ENCODE peak calls at places on chromosomes 6 and 20, in seven cellular contexts. Z is testis, D is PC-9, R is body of pancreas, B is H1, T is heart right ventricle, E is heart left ventricle. N is an unnamed sample. For H3K4me1, the result is how much of the 10 kb centered on the place peaks cover.

GRCh38 chr6:139965393-139965792 is 590.9 kb upstream of the CITED2 start:
- DNase-seq in D (no peak), E (no peak), B (no peak), R (no peak), Z (peak), T (no peak), N (no peak)

GRCh38 chr20:53574819-53575218 is 18.8 kb downstream of the ZNF217 start:
- DNase-seq in T (no peak), Z (no peak), R (no peak), B (no peak), E (no peak), D (no peak), N (peak)

GRCh38 chr6:150256618-150257272 is 112.1 kb upstream of the IYD start:
- DNase-seq in E (no peak), R (no peak), Z (no peak), T (no peak), D (peak), B (no peak), N (no peak)

GRCh38 chr6:35713426-35713825 is 23.4 kb upstream of the ARMC12 start:
- DNase-seq in D (no peak), T (no peak), E (no peak), Z (no peak), B (no peak), R (no peak), N (no peak)

GRCh38 chr6:35094183-35094582 is 47.0 kb downstream of the TCP11 start:
- DNase-seq in E (no peak), B (no peak), Z (no peak), D (no peak), T (no peak), R (no peak), N (no peak)

GRCh38 chr20:52794853-52795252 is 177.3 kb upstream of the TSHZ2 start:
- DNase-seq in T (no peak), E (no peak), D (no peak), B (no peak), Z (no peak), R (no peak), N (no peak)

GRCh38 chr6:144581807-144582537 is 296.8 kb downstream of the UTRN start:
- DNase-seq in D (no peak), Z (peak), T (no peak), B (no peak), R (no peak), E (no peak), N (no peak)

GRCh38 chr6:13463327-13463717 is 24.1 kb downstream of the GFOD1 start:
- DNase-seq in R (no peak), E (no peak), Z (no peak), B (no peak), T (no peak), D (no peak), N (no peak)

GRCh38 chr6:74871757-74872156 is 334.1 kb downstream of the COL12A1 start:
- DNase-seq in T (no peak), D (no peak), Z (no peak), B (no peak), E (no peak), R (no peak), N (no peak)

GRCh38 chr6:24991748-24992467 is 56.1 kb upstream of the RIPOR2 start:
- DNase-seq in Z (peak), E (no peak), B (no peak), R (peak), T (peak), D (no peak), N (no peak)

GRCh38 chr6:39880521-39881048 is 53.7 kb downstream of the MOCS1 start:
- DNase-seq in D (no peak), R (no peak), T (no peak), Z (no peak), B (no peak), E (no peak), N (no peak)

GRCh38 chr20:4234128-4234527 is 218.8 kb upstream of the RNF24 start:
- DNase-seq in T (no peak), R (peak), D (no peak), B (no peak), Z (peak), E (no peak), N (no peak)

GRCh38 chr6:146593978-146594377 is 4.8 kb upstream of the ADGB start:
- DNase-seq in D (no peak), B (no peak), T (no peak), Z (no peak), E (no peak), R (no peak), N (no peak)

GRCh38 chr20:41017448-41018042 is 11.1 kb upstream of the TOP1 start:
- DNase-seq in E (no peak), R (no peak), T (no peak), D (peak), Z (no peak), B (no peak), N (no peak)

GRCh38 chr6:100472674-100473073 is 8.0 kb upstream of the SIM1 start:
- DNase-seq in E (no peak), T (no peak), D (peak), Z (no peak), R (no peak), B (no peak), N (no peak)

GRCh38 chr6:12516070-12516469 is 200.5 kb upstream of the PHACTR1 start:
- DNase-seq in T (no peak), B (no peak), R (no peak), D (no peak), Z (peak), E (no peak), N (no peak)

GRCh38 chr20:18831830-18832229 is 18.2 kb downstream of the SCP2D1 start:
- DNase-seq in B (no peak), Z (no peak), T (no peak), D (no peak), R (no peak), E (no peak), N (no peak)

GRCh38 chr6:2958802-2959201 is 12.6 kb downstream of the SERPINB6 start:
- DNase-seq in T (no peak), E (no peak), Z (peak), R (no peak), D (no peak), B (no peak), N (no peak)

GRCh38 chr20:47713941-47714450 is 71.3 kb downstream of the SULF2 start:
- DNase-seq in B (no peak), R (no peak), E (no peak), T (no peak), Z (peak), D (no peak), N (peak)

GRCh38 chr20:59470521-59470920 is 133.8 kb upstream of the PHACTR3 start:
- DNase-seq in B (no peak), Z (no peak), E (no peak), T (no peak), R (no peak), D (peak), N (no peak)

GRCh38 chr20:5714261-5715041 is 35.8 kb upstream of the SHLD1 start:
- DNase-seq in R (no peak), B (no peak), E (no peak), D (peak), Z (no peak), T (no peak), N (no peak)

GRCh38 chr6:96410467-96410866 is 111.1 kb upstream of the UFL1 start:
- DNase-seq in B (no peak), Z (no peak), T (no peak), E (no peak), R (no peak), D (no peak), N (no peak)

GRCh38 chr20:58271596-58272460 is 37.7 kb upstream of the RAB22A start:
- DNase-seq in E (no peak), R (no peak), T (no peak), Z (no peak), D (no peak), B (no peak), N (no peak)

GRCh38 chr6:65760285-65760684 is 53.3 kb upstream of the EYS start:
- DNase-seq in T (no peak), D (no peak), B (no peak), R (no peak), Z (no peak), E (no peak), N (no peak)

GRCh38 chr6:44067760-44068139 is 59.5 kb downstream of the MRPL14 start:
- DNase-seq in R (no peak), E (no peak), T (no peak), B (no peak), Z (no peak), D (no peak), N (no peak)

GRCh38 chr20:11376998-11377397 is 540.7 kb upstream of the BTBD3 start:
- DNase-seq in B (no peak), E (no peak), R (no peak), D (no peak), Z (no peak), T (no peak), N (no peak)

GRCh38 chr6:1496092-1496491 is 106.7 kb downstream of the FOXF2 start:
- DNase-seq in Z (no peak), E (no peak), D (no peak), T (no peak), R (no peak), B (no peak), N (no peak)

GRCh38 chr6:17861361-17861760 is 126.1 kb downstream of the KIF13A start:
- DNase-seq in Z (no peak), E (no peak), B (no peak), R (no peak), D (no peak), T (no peak), N (no peak)

GRCh38 chr20:1405801-1406200 is 12.9 kb upstream of the FKBP1A start:
- DNase-seq in B (no peak), R (no peak), E (no peak), Z (no peak), T (no peak), D (no peak), N (no peak)

GRCh38 chr20:51624157-51624731 is 81.7 kb upstream of the NFATC2 start:
- DNase-seq in Z (peak), D (peak), E (peak), T (peak), R (peak), B (peak), N (no peak)

GRCh38 chr6:7479801-7480266 is 61.6 kb upstream of the DSP start:
- DNase-seq in T (no peak), R (peak), B (no peak), Z (no peak), D (peak), E (no peak), N (no peak)

GRCh38 chr20:46401478-46401860 is 4.9 kb downstream of the ELMO2 start:
- DNase-seq in Z (no peak), D (no peak), E (no peak), R (peak), T (no peak), B (no peak), N (no peak)

GRCh38 chr6:108097882-108098281 is 23.3 kb upstream of the OSTM1 start:
- DNase-seq in Z (no peak), R (no peak), T (no peak), B (no peak), D (peak), E (no peak), N (no peak)

GRCh38 chr20:9220874-9221547 is 152.1 kb downstream of the PLCB4 start:
- DNase-seq in E (no peak), Z (no peak), D (no peak), B (no peak), R (no peak), T (no peak), N (no peak)

GRCh38 chr6:151063339-151063738 is 176.4 kb upstream of the AKAP12 start:
- DNase-seq in Z (no peak), T (no peak), D (peak), R (no peak), B (no peak), E (no peak), N (no peak)

GRCh38 chr6:82866446-82866845 is 199.2 kb downstream of the UBE3D start:
- DNase-seq in Z (no peak), E (no peak), D (no peak), B (no peak), T (no peak), R (no peak), N (no peak)

GRCh38 chr6:84709121-84709520 is 55.3 kb downstream of the TBX18 start:
- DNase-seq in R (no peak), B (no peak), T (no peak), D (no peak), Z (no peak), E (no peak), N (no peak)

GRCh38 chr6:108578166-108578565 is 17.4 kb downstream of the FOXO3 start:
- DNase-seq in Z (no peak), E (no peak), R (no peak), D (no peak), B (no peak), T (no peak), N (no peak)

DNA sequence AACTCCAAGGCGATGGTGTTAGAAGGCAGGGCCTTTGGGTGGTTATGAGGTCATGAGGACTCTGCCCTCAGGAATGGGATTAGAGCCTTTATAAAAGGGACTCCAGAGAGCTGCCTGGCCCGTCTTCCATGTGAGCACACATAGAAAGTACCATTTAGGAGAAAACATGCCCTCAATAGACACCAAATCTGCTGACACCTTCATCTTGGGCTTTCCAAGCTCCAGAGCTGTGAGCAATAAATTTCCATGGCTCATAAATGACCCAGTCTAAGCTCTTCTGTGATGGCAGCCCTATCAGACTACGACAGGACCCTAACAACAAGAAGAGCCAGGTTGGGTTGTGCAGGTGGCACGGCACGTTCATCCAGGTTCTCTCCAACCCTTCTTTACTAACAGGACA is 189.5 kb downstream of the CDH4 start:
- DNase-seq in E (no peak), B (no peak), R (no peak), T (no peak), Z (no peak), D (no peak), N (no peak)
- H3K4me1 ChIP-seq in E (under half), B (under half), R (under half), T (under half), Z (under half), D (under half), N (under half)

DNA sequence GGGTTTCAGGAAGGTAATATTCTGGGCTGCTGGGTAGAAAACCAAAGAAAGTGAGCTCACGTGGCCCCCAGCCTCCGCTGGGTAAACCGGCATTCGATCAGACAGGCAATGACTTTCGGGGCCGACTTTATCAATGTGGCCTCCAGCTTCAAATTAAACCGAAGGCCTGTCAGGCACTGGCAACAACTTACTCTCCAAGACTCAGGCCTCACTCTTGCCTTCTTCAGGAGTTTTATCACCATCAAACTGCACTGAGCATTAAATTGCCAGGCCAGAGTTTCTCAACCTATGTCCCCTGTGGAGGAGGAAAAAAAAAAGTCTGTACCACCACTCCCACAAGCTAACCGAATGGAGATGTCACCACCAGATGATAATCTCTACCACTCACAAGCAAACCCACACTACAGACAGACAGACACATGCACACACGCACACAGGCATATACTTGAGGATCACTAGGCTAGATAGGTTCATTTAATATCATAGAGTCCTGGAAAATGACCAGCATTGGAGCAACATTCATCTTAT is 1.1 kb upstream of the MBOAT1 start:
- DNase-seq in D (no peak), B (no peak), R (no peak), T (no peak), E (no peak), Z (no peak), N (no peak)
- H3K27ac ChIP-seq in D (peak), B (no peak), R (peak), T (peak), E (peak), Z (peak), N (peak)

DNA sequence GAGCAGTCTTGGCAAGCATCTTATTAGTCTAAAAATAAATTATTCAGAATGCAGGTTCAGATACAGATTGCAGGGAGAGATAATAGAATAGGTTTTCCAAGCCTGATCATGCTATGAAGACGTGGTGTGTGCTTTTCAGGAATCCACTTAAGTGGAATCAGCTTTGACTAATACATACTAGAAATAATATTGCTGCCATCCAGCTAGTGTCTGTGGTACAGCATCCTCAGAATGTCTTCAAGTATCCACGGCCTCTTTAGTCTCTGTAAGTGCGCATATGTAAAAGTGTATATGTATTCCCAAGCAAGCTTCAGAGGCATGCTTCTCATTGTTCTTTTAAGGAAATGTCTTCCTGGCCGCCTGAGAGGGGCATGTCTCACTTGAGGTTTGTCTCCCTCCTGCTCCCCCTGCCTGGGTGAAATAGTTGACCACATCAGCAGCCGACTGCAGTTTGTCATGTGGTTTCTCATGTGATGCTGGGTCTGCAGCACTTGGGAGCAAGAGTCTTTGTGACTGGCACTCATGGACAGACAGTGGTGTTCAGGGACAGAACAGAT is 150.9 kb downstream of the PRL start:
- DNase-seq in B (peak), Z (peak), R (no peak), T (no peak), D (no peak), E (no peak), N (no peak)
- TF ChIP-seq CTCF in B (no peak), Z (peak), R (no peak), T (peak), D (no peak), E (no peak), N (peak)

DNA sequence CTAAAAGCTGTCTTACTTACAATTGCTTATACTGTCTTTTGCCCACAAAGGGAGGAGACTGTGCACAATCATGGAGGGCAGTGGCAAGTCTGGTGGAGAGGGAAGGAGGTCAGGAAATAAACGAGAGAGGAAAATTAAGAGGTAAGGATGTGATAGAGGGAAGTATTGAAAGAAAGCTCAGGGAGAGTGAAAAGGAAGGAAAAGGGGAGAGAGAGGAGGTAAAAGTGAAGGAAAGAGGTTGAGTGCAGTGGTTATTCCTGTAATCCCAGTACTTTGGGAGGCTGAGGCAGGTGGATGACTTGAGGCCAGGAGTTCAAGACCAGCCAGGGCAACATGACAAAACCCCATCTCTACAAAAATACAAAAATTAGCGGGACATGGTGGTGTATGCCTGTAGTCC is 82.7 kb upstream of the EPB41L1 start:
- DNase-seq in T (no peak), B (no peak), Z (no peak), E (no peak), R (no peak), D (no peak), N (no peak)
- H3K4me1 ChIP-seq in T (under half), B (under half), Z (under half), E (under half), R (under half), D (under half), N (under half)

N was measured in right atrium auricular region.